ENCODE peak calls at places on chromosomes 16 and 17, in ten cellular contexts. F, I, W, E, V, K, L, Y, B and X are unnamed samples.

GRCh38 chr16:84482001-84482891 is 22.2 kb downstream of the MEAK7 start:
- DNase-seq in F (peak; percentile 15), I (peak; percentile 52), W (no peak), E (peak; percentile 9), V (peak; percentile 7), K (no peak), L (no peak), Y (no peak), B (no peak), X (peak; percentile 16)

GRCh38 chr17:76265624-76266243 is 586 bp downstream of the UBALD2 start:
- DNase-seq in F (peak; percentile 67), I (peak; percentile 36), W (no peak), E (peak; percentile 55), V (peak; percentile 68), K (peak; percentile 30), L (peak; percentile 69), Y (peak; percentile 74), B (peak; percentile 70), X (no peak)

GRCh38 chr17:43126911-43127290 is 1.7 kb upstream of the BRCA1 start:
- DNase-seq in F (no peak), I (no peak), W (no peak), E (no peak), V (no peak), K (no peak), L (no peak), Y (no peak), B (no peak), X (no peak)

GRCh38 chr17:5263441-5263840 is 18.6 kb upstream of the RABEP1 start:
- DNase-seq in F (no peak), I (no peak), W (no peak), E (no peak), V (no peak), K (no peak), L (no peak), Y (no peak), B (no peak), X (no peak)

GRCh38 chr17:37824534-37825485 is 80.0 kb upstream of the HNF1B start:
- DNase-seq in F (no peak), I (peak; percentile 92), W (peak; percentile 61), E (no peak), V (peak; percentile 82), K (peak; percentile 90), L (no peak), Y (no peak), B (no peak), X (peak; percentile 76)

GRCh38 chr17:63519116-63519881 is 3.9 kb upstream of the KCNH6 start:
- DNase-seq in F (no peak), I (no peak), W (no peak), E (no peak), V (no peak), K (no peak), L (no peak), Y (no peak), B (no peak), X (no peak)

GRCh38 chr17:56593741-56594527 is 435 bp downstream of the NOG start:
- DNase-seq in F (peak; percentile 29), I (peak; percentile 57), W (no peak), E (peak; percentile 14), V (peak; percentile 66), K (peak; percentile 71), L (peak; percentile 62), Y (peak; percentile 74), B (peak; percentile 30), X (no peak)

GRCh38 chr16:17470871-17471744 is at the start of gene XYLT1:
- DNase-seq in F (peak; percentile 66), I (no peak), W (peak; percentile 45), E (peak; percentile 77), V (peak; percentile 76), K (peak; percentile 94), L (peak; percentile 21), Y (peak; percentile 33), B (peak; percentile 40), X (peak; percentile 60)

GRCh38 chr16:3259829-3260228 is 3.4 kb upstream of the MEFV start:
- DNase-seq in F (no peak), I (no peak), W (no peak), E (no peak), V (no peak), K (no peak), L (no peak), Y (no peak), B (no peak), X (no peak)

GRCh38 chr16:3259097-3259496 is 2.7 kb upstream of the MEFV start:
- DNase-seq in F (peak; percentile 28), I (no peak), W (no peak), E (no peak), V (peak; percentile 55), K (no peak), L (no peak), Y (no peak), B (no peak), X (no peak)

GRCh38 chr16:3256876-3257465 is 538 bp upstream of the MEFV start:
- DNase-seq in F (no peak), I (no peak), W (no peak), E (no peak), V (peak; percentile 49), K (peak; percentile 24), L (no peak), Y (no peak), B (no peak), X (peak; percentile 18)

GRCh38 chr16:3254309-3254708 is 2.1 kb downstream of the MEFV start:
- DNase-seq in F (no peak), I (no peak), W (no peak), E (no peak), V (no peak), K (no peak), L (no peak), Y (no peak), B (no peak), X (no peak)

GRCh38 chr16:3256146-3256875 is at the start of gene MEFV:
- DNase-seq in F (no peak), I (no peak), W (no peak), E (no peak), V (peak; percentile 64), K (peak; percentile 5), L (no peak), Y (no peak), B (no peak), X (no peak)
- H3K4me3 ChIP-seq in F (peak within 1 kb of the TSS; percentile 20), I (no peak within 1 kb of the TSS), W (no peak within 1 kb of the TSS), E (no peak within 1 kb of the TSS), V (no peak within 1 kb of the TSS), K (no peak within 1 kb of the TSS), L (no peak within 1 kb of the TSS), Y (no peak within 1 kb of the TSS), B (no peak within 1 kb of the TSS), X (no peak within 1 kb of the TSS)

GRCh38 chr17:8445536-8445935 is 9.9 kb downstream of the NDEL1 start:
- DNase-seq in F (no peak), I (peak; percentile 69), W (no peak), E (no peak), V (no peak), K (no peak), L (no peak), Y (no peak), B (no peak), X (no peak)

GRCh38 chr17:8444506-8444905 is 8.8 kb downstream of the NDEL1 start:
- DNase-seq in F (no peak), I (no peak), W (no peak), E (no peak), V (no peak), K (no peak), L (no peak), Y (no peak), B (no peak), X (no peak)

GRCh38 chr17:8448310-8448709 is 12.6 kb downstream of the NDEL1 start:
- DNase-seq in F (no peak), I (no peak), W (no peak), E (no peak), V (no peak), K (no peak), L (no peak), Y (no peak), B (no peak), X (no peak)

GRCh38 chr17:8443756-8444155 is 8.1 kb downstream of the NDEL1 start:
- DNase-seq in F (no peak), I (no peak), W (no peak), E (no peak), V (no peak), K (no peak), L (no peak), Y (no peak), B (no peak), X (no peak)

GRCh38 chr17:8447816-8448215 is 12.1 kb downstream of the NDEL1 start:
- DNase-seq in F (no peak), I (no peak), W (no peak), E (no peak), V (no peak), K (no peak), L (no peak), Y (no peak), B (no peak), X (no peak)
- H3K4me3 ChIP-seq in F (no peak overlapping the region), I (no peak overlapping the region), W (no peak overlapping the region), E (no peak overlapping the region), V (no peak overlapping the region), K (no peak overlapping the region), L (no peak overlapping the region), Y (no peak overlapping the region), B (no peak overlapping the region), X (no peak overlapping the region)

DNA sequence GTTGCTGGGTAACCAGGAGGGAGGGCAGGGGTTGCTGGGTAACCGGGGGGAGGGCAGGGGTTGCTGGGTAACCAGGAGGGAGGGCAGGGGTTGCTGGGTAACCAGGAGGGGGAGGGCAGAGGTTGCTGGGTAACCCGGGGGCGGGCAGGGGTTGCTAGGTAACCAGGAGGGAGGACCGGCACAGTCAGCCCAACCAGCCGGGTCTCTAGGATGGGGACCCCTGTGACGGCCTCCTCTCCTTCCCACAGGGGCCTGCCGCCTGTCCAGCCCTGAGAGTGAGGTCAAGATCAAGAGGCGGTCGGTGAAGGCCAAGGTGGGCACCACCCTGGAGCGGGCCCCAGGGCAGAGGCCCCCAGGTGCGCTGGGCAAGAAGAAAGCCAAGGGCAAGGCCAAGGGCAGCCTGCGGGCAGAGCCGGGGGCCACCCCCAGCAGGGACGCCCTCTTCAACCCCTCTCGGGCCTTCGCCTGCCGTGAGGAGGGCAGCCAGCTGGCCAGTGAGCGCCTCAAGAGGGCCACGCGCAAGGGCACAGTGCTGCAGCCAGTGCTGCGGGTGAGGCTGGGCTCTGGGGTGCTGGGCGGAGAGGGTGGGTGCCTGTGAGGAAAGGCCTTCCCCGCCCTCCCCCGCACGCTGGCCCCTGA is 54.6 kb downstream of the ACTG1 start:
- DNase-seq in F (no peak), I (no peak), W (no peak), E (no peak), V (no peak), K (no peak), L (no peak), Y (no peak), B (no peak), X (no peak)
- H3K4me3 ChIP-seq in F (no peak overlapping the region), I (no peak overlapping the region), W (no peak overlapping the region), E (no peak overlapping the region), V (no peak overlapping the region), K (no peak overlapping the region), L (no peak overlapping the region), Y (no peak overlapping the region), B (no peak overlapping the region), X (no peak overlapping the region)

GRCh38 chr17:82496529-82497434 is 22.8 kb upstream of the FOXK2 start:
- DNase-seq in F (peak; percentile 99), I (peak; percentile 93), W (peak; percentile 84), E (peak; percentile 98), V (peak; percentile 95), K (peak; percentile 92), L (peak; percentile 86), Y (peak; percentile 86), B (peak; percentile 88), X (peak; percentile 73)

GRCh38 chr17:82495844-82496528 is 23.5 kb upstream of the FOXK2 start:
- DNase-seq in F (peak; percentile 78), I (no peak), W (no peak), E (no peak), V (no peak), K (no peak), L (no peak), Y (no peak), B (no peak), X (no peak)

GRCh38 chr17:82493517-82493840 is 26.1 kb upstream of the FOXK2 start:
- DNase-seq in F (no peak), I (no peak), W (no peak), E (no peak), V (no peak), K (no peak), L (no peak), Y (no peak), B (no peak), X (no peak)

GRCh38 chr17:82492647-82493516 is 26.6 kb upstream of the FOXK2 start:
- DNase-seq in F (no peak), I (no peak), W (peak; percentile 13), E (no peak), V (peak; percentile 54), K (peak; percentile 76), L (no peak), Y (no peak), B (no peak), X (no peak)

DNA sequence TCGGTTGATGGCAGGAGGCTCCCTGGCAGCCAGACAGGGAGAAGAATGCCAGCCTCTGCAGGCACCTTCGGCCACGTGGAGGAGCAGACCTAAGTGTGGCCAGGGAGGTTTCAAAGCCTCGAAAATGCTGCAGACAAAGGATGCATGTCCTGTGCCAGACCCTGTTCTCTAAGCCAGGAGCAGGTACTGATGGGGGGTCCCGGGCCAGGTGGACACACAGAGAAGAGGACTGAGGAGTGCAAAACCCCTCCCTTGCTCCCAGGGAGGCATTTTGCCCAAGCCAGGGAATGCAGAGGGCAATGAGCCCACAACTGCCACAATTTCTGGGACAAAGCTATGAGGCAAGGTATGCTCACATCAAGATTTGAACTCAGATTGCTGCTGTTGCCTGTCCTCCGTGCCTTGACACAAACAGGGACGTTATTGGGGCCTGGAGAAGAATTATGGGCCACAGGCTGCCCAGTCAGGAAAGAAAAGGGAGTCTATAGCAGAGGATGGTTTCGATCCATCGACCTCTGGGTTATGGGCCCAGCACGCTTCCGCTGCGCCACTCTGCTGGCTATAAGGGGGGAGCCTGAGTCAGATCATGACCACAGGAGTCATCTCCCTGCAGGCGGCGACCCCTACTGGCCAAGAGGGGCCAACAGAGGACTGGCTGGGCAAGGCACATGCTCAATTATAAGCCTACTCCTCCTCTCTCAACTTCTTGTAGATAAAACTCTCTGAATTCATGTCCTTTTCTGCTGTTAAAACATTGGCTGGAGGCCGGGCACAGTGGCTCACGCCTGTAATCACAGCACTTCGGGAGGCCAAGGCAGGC is 25.1 kb upstream of the FOXK2 start:
- DNase-seq in F (peak; percentile 93), I (peak; percentile 92), W (peak; percentile 91), E (peak; percentile 93), V (peak; percentile 94), K (peak; percentile 97), L (peak; percentile 88), Y (peak; percentile 84), B (peak; percentile 89), X (peak; percentile 85)
- H3K4me3 ChIP-seq in F (no peak overlapping the region), I (no peak overlapping the region), W (no peak overlapping the region), E (no peak overlapping the region), V (no peak overlapping the region), K (no peak overlapping the region), L (no peak overlapping the region), Y (no peak overlapping the region), B (no peak overlapping the region), X (no peak overlapping the region)